ENCODE peak calls at places on chromosomes 7 and 10, in eight cellular contexts. B is NCI-H1436; D is activated naive CD4-positive, alpha-beta T cell treated with anti-CD3 and anti-CD28 coated beads for 36 hours; S is ACHN; A is stimulated activated CD8-positive, alpha-beta memory T cell treated with anti-CD3 and anti-CD28 coated beads, Interleukin-15, amount 100 ng/mL, for 1 hour; J is ELF-1; H is Caki2; Z is LoVo. K is an unnamed sample.

GRCh38 chr7:13282377-13282980 is 595.0 kb downstream of the ARL4A start:
- DNase-seq in B (no peak), J (no peak), A (no peak), D (no peak), Z (no peak), S (peak), H (no peak), K (no peak)

GRCh38 chr7:65820287-65820950 is 52.5 kb upstream of the VKORC1L1 start:
- DNase-seq in Z (no peak), A (no peak), B (no peak), J (peak), H (no peak), D (no peak), S (no peak), K (no peak)

GRCh38 chr10:101310528-101311439 is 43.2 kb upstream of the BTRC start:
- DNase-seq in D (peak), J (peak), Z (no peak), S (no peak), H (no peak), B (no peak), A (no peak), K (no peak)

GRCh38 chr7:148121426-148121825 is 469.1 kb upstream of the C7orf33 start:
- DNase-seq in D (no peak), B (no peak), J (no peak), S (no peak), H (peak), A (no peak), Z (no peak), K (no peak)

GRCh38 chr7:10225265-10225664 is 748.4 kb upstream of the PHF14 start:
- DNase-seq in A (no peak), Z (no peak), J (no peak), S (no peak), B (peak), D (no peak), H (no peak), K (no peak)

GRCh38 chr7:124762611-124763143 is 2.9 kb downstream of the GPR37 start:
- DNase-seq in J (no peak), Z (peak), H (no peak), D (no peak), A (no peak), S (no peak), B (no peak), K (no peak)

GRCh38 chr10:21724695-21725371 is 190.8 kb downstream of the MLLT10 start:
- DNase-seq in H (peak), B (peak), A (no peak), J (no peak), Z (peak), D (peak), S (peak), K (no peak)

GRCh38 chr7:24912874-24913514 is 67.0 kb downstream of the OSBPL3 start:
- DNase-seq in Z (no peak), S (no peak), A (no peak), H (no peak), J (no peak), D (no peak), B (no peak), K (no peak)

GRCh38 chr10:100007239-100008141 is 2.3 kb downstream of the DNMBP start:
- DNase-seq in J (no peak), D (no peak), Z (no peak), S (no peak), H (no peak), A (no peak), B (no peak), K (no peak)

GRCh38 chr7:131861620-131862346 is 305.4 kb upstream of the PODXL start:
- DNase-seq in S (no peak), D (no peak), A (no peak), H (peak), B (no peak), Z (no peak), J (no peak), K (no peak)

GRCh38 chr10:82377608-82378007 is 502.6 kb downstream of the NRG3 start:
- DNase-seq in B (no peak), S (no peak), J (peak), Z (no peak), A (no peak), H (no peak), D (no peak), K (no peak)

GRCh38 chr7:17944720-17945119 is 4.4 kb upstream of the SNX13 start:
- DNase-seq in A (no peak), H (no peak), B (no peak), S (no peak), J (no peak), Z (no peak), D (no peak), K (no peak)

GRCh38 chr7:95501261-95501816 is 15.6 kb downstream of the ASB4 start:
- DNase-seq in A (no peak), B (no peak), D (peak), Z (no peak), H (peak), J (no peak), S (peak), K (peak)

GRCh38 chr10:86139066-86139657 is 227.4 kb downstream of the GRID1 start:
- DNase-seq in Z (peak), H (no peak), D (peak), J (peak), A (no peak), B (no peak), S (peak), K (no peak)

GRCh38 chr7:131935180-131935579 is 378.8 kb upstream of the PODXL start:
- DNase-seq in D (no peak), B (no peak), J (no peak), H (no peak), A (no peak), S (no peak), Z (no peak), K (no peak)

GRCh38 chr10:120483006-120483405 is 26.0 kb downstream of the PLPP4 start:
- DNase-seq in A (no peak), Z (no peak), B (no peak), H (no peak), J (no peak), D (no peak), S (no peak), K (no peak)

GRCh38 chr10:82969405-82969804 is 1094.4 kb downstream of the NRG3 start:
- DNase-seq in D (no peak), J (no peak), A (no peak), B (no peak), H (peak), S (peak), Z (no peak), K (no peak)

GRCh38 chr10:118504044-118504944 is 91.2 kb downstream of the PRLHR start:
- DNase-seq in S (peak), D (no peak), B (peak), A (no peak), H (peak), Z (peak), J (peak), K (no peak)

GRCh38 chr10:101670635-101671034 is 24.3 kb downstream of the FBXW4 start:
- DNase-seq in S (no peak), J (no peak), D (peak), H (no peak), Z (no peak), A (no peak), B (no peak), K (no peak)

GRCh38 chr7:49669692-49670260 is 103.7 kb upstream of the VWC2 start:
- DNase-seq in S (no peak), H (no peak), B (no peak), J (peak), D (no peak), A (no peak), Z (no peak), K (no peak)

GRCh38 chr10:14173706-14174594 is 156.8 kb downstream of the FRMD4A start:
- DNase-seq in Z (no peak), J (peak), B (no peak), H (no peak), D (peak), S (peak), A (no peak), K (no peak)

K was measured in activated T-helper 2 cell treated with anti-CD3 and anti-CD28 coated beads, Interferon-gamma antibody, Interleukin-2, Interleukin-4, amounts not matched to agents 10 μg/mL and 5 μg/mL and 100 μg/mL, durations not matched to agents 14 hours and 24 hours and 36 hours.